ENCODE peak calls at places on chromosomes 16 and 17, in ten cellular contexts. One of them, this sample, is unnamed.

GRCh38 chr16:80580109-80580832 is 39.5 kb downstream of the DYNLRB2 start:
- DNase-seq in adrenal gland: no peak
- DNase-seq in neural crest cell: no peak
- DNase-seq in esophagus muscularis mucosa: no peak
- DNase-seq in AG09319: no peak
- DNase-seq in SK-N-SH: no peak
- DNase-seq in foreskin fibroblast: peak
- DNase-seq in HFF-Myc: no peak
- DNase-seq in AG10803: peak
- DNase-seq in activated CD8-positive, alpha-beta T cell treated with anti-CD3 and anti-CD28 coated beads for 36 hours: peak
- DNase-seq in this sample: no peak

GRCh38 chr16:4612474-4612931 is 2.2 kb downstream of the UBALD1 start:
- DNase-seq in adrenal gland: no peak
- DNase-seq in neural crest cell: no peak
- DNase-seq in esophagus muscularis mucosa: no peak
- DNase-seq in AG09319: no peak
- DNase-seq in SK-N-SH: peak
- DNase-seq in foreskin fibroblast: no peak
- DNase-seq in HFF-Myc: no peak
- DNase-seq in AG10803: no peak
- DNase-seq in activated CD8-positive, alpha-beta T cell treated with anti-CD3 and anti-CD28 coated beads for 36 hours: peak
- DNase-seq in this sample: no peak

GRCh38 chr17:60416368-60416925 is 5.8 kb upstream of the CHCT1 start:
- DNase-seq in adrenal gland: no peak
- DNase-seq in neural crest cell: no peak
- DNase-seq in esophagus muscularis mucosa: no peak
- DNase-seq in AG09319: no peak
- DNase-seq in SK-N-SH: no peak
- DNase-seq in foreskin fibroblast: no peak
- DNase-seq in HFF-Myc: no peak
- DNase-seq in AG10803: peak
- DNase-seq in activated CD8-positive, alpha-beta T cell treated with anti-CD3 and anti-CD28 coated beads for 36 hours: no peak
- DNase-seq in this sample: no peak

GRCh38 chr16:85655216-85656129 is 33.3 kb downstream of the GINS2 start:
- DNase-seq in adrenal gland: no peak
- DNase-seq in neural crest cell: no peak
- DNase-seq in esophagus muscularis mucosa: no peak
- DNase-seq in AG09319: no peak
- DNase-seq in SK-N-SH: no peak
- DNase-seq in foreskin fibroblast: no peak
- DNase-seq in HFF-Myc: no peak
- DNase-seq in AG10803: no peak
- DNase-seq in activated CD8-positive, alpha-beta T cell treated with anti-CD3 and anti-CD28 coated beads for 36 hours: no peak
- DNase-seq in this sample: no peak

GRCh38 chr17:38922538-38923291 is 2.7 kb upstream of the LASP1NB start:
- DNase-seq in adrenal gland: peak
- DNase-seq in neural crest cell: no peak
- DNase-seq in esophagus muscularis mucosa: peak
- DNase-seq in AG09319: peak
- DNase-seq in SK-N-SH: peak
- DNase-seq in foreskin fibroblast: peak
- DNase-seq in HFF-Myc: peak
- DNase-seq in AG10803: peak
- DNase-seq in activated CD8-positive, alpha-beta T cell treated with anti-CD3 and anti-CD28 coated beads for 36 hours: no peak
- DNase-seq in this sample: no peak

GRCh38 chr17:39239640-39240314 is 14.0 kb upstream of the STAC2 start:
- DNase-seq in adrenal gland: no peak
- DNase-seq in neural crest cell: no peak
- DNase-seq in esophagus muscularis mucosa: no peak
- DNase-seq in AG09319: no peak
- DNase-seq in SK-N-SH: peak
- DNase-seq in foreskin fibroblast: no peak
- DNase-seq in HFF-Myc: no peak
- DNase-seq in AG10803: no peak
- DNase-seq in activated CD8-positive, alpha-beta T cell treated with anti-CD3 and anti-CD28 coated beads for 36 hours: peak
- DNase-seq in this sample: no peak

GRCh38 chr17:64148699-64149098 is 18.8 kb upstream of the ERN1 start:
- DNase-seq in adrenal gland: no peak
- DNase-seq in neural crest cell: no peak
- DNase-seq in esophagus muscularis mucosa: no peak
- DNase-seq in AG09319: no peak
- DNase-seq in SK-N-SH: peak
- DNase-seq in foreskin fibroblast: no peak
- DNase-seq in HFF-Myc: no peak
- DNase-seq in AG10803: peak
- DNase-seq in activated CD8-positive, alpha-beta T cell treated with anti-CD3 and anti-CD28 coated beads for 36 hours: peak
- DNase-seq in this sample: no peak

GRCh38 chr17:65674246-65675045 is 113.0 kb upstream of the AXIN2 start:
- DNase-seq in adrenal gland: no peak
- DNase-seq in neural crest cell: no peak
- DNase-seq in esophagus muscularis mucosa: no peak
- DNase-seq in AG09319: no peak
- DNase-seq in SK-N-SH: no peak
- DNase-seq in foreskin fibroblast: no peak
- DNase-seq in HFF-Myc: no peak
- DNase-seq in AG10803: peak
- DNase-seq in activated CD8-positive, alpha-beta T cell treated with anti-CD3 and anti-CD28 coated beads for 36 hours: no peak
- DNase-seq in this sample: no peak

GRCh38 chr17:71237903-71238538 is 882.8 kb upstream of the SOX9 start:
- DNase-seq in adrenal gland: no peak
- DNase-seq in neural crest cell: no peak
- DNase-seq in esophagus muscularis mucosa: no peak
- DNase-seq in AG09319: peak
- DNase-seq in SK-N-SH: peak
- DNase-seq in foreskin fibroblast: no peak
- DNase-seq in HFF-Myc: peak
- DNase-seq in AG10803: peak
- DNase-seq in activated CD8-positive, alpha-beta T cell treated with anti-CD3 and anti-CD28 coated beads for 36 hours: no peak
- DNase-seq in this sample: no peak

GRCh38 chr17:67689534-67690177 is 28.1 kb upstream of the NOL11 start:
- DNase-seq in adrenal gland: peak
- DNase-seq in neural crest cell: peak
- DNase-seq in esophagus muscularis mucosa: no peak
- DNase-seq in AG09319: peak
- DNase-seq in SK-N-SH: peak
- DNase-seq in foreskin fibroblast: peak
- DNase-seq in HFF-Myc: peak
- DNase-seq in AG10803: peak
- DNase-seq in activated CD8-positive, alpha-beta T cell treated with anti-CD3 and anti-CD28 coated beads for 36 hours: peak
- DNase-seq in this sample: no peak

GRCh38 chr17:51000835-51001638 is 119.6 kb downstream of the SPAG9 start:
- DNase-seq in adrenal gland: no peak
- DNase-seq in neural crest cell: no peak
- DNase-seq in esophagus muscularis mucosa: no peak
- DNase-seq in AG09319: peak
- DNase-seq in SK-N-SH: peak
- DNase-seq in foreskin fibroblast: peak
- DNase-seq in HFF-Myc: peak
- DNase-seq in AG10803: peak
- DNase-seq in activated CD8-positive, alpha-beta T cell treated with anti-CD3 and anti-CD28 coated beads for 36 hours: no peak
- DNase-seq in this sample: no peak

GRCh38 chr17:35812456-35812855 is 3.2 kb downstream of the TAF15 start:
- DNase-seq in adrenal gland: no peak
- DNase-seq in neural crest cell: no peak
- DNase-seq in esophagus muscularis mucosa: no peak
- DNase-seq in AG09319: no peak
- DNase-seq in SK-N-SH: no peak
- DNase-seq in foreskin fibroblast: no peak
- DNase-seq in HFF-Myc: no peak
- DNase-seq in AG10803: no peak
- DNase-seq in activated CD8-positive, alpha-beta T cell treated with anti-CD3 and anti-CD28 coated beads for 36 hours: no peak
- DNase-seq in this sample: no peak
- TF ChIP-seq CTCF in adrenal gland: no peak
- TF ChIP-seq CTCF in neural crest cell: no peak
- TF ChIP-seq CTCF in esophagus muscularis mucosa: no peak
- TF ChIP-seq CTCF in AG09319: no peak
- TF ChIP-seq CTCF in SK-N-SH: no peak
- TF ChIP-seq CTCF in foreskin fibroblast: no peak
- TF ChIP-seq CTCF in HFF-Myc: no peak
- TF ChIP-seq CTCF in AG10803: no peak
- TF ChIP-seq CTCF in activated CD8-positive, alpha-beta T cell treated with anti-CD3 and anti-CD28 coated beads for 36 hours: no peak
- TF ChIP-seq CTCF in this sample: no peak

DNA sequence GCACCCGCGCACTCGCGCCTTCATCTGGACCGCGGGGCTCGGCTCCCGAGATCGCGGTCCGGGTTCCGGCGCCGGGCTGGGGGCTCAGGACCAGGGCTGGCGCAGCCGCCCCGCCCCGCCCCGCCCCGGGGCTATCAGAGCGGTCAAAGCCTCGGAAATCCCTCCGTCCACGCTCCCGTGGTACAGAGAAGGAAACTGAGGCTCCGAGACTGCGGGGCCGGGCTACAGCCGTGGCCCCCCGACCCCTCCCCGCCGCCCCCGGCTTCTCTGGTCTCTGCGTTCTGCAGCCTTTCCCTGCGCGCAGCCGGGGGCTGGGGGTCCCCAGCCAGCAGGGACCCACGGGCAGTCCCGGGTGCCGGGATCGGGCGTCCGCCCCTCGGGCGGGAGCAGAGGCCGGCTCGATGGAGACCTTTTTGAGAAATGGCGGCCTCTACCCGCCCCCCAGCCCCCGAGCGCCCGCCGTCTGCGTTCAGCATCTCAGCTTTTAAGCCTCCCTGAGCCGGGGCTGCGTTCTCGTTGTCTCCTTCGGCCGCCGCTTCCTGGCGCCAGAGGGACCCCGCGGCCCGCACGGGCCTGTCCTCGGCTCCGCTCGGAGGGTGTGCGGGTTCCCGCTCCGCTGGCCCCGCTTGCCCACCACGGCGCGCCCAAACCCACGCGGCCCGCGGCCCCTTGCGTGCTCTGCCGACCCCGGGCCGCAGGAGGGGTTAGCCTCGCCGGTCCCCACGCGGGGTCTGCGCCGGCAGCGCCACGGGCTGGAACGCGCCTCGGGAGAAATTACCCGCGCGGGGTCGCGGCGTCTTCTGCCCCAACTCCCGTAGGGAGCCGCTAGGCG is 1.5 kb upstream of the NPTX1 start:
- DNase-seq in adrenal gland: peak
- DNase-seq in neural crest cell: peak
- DNase-seq in esophagus muscularis mucosa: no peak
- DNase-seq in AG09319: no peak
- DNase-seq in SK-N-SH: peak
- DNase-seq in foreskin fibroblast: peak
- DNase-seq in HFF-Myc: no peak
- DNase-seq in AG10803: peak
- DNase-seq in activated CD8-positive, alpha-beta T cell treated with anti-CD3 and anti-CD28 coated beads for 36 hours: peak
- DNase-seq in this sample: no peak
- TF ChIP-seq CTCF in adrenal gland: peak
- TF ChIP-seq CTCF in neural crest cell: peak
- TF ChIP-seq CTCF in esophagus muscularis mucosa: peak
- TF ChIP-seq CTCF in AG09319: peak
- TF ChIP-seq CTCF in SK-N-SH: peak
- TF ChIP-seq CTCF in foreskin fibroblast: peak
- TF ChIP-seq CTCF in HFF-Myc: peak
- TF ChIP-seq CTCF in AG10803: peak
- TF ChIP-seq CTCF in activated CD8-positive, alpha-beta T cell treated with anti-CD3 and anti-CD28 coated beads for 36 hours: peak
- TF ChIP-seq CTCF in this sample: no peak

GRCh38 chr16:682493-683395 is 1.4 kb downstream of the JMJD8 start:
- DNase-seq in adrenal gland: no peak
- DNase-seq in neural crest cell: no peak
- DNase-seq in esophagus muscularis mucosa: no peak
- DNase-seq in AG09319: no peak
- DNase-seq in SK-N-SH: no peak
- DNase-seq in foreskin fibroblast: no peak
- DNase-seq in HFF-Myc: no peak
- DNase-seq in AG10803: no peak
- DNase-seq in activated CD8-positive, alpha-beta T cell treated with anti-CD3 and anti-CD28 coated beads for 36 hours: no peak
- DNase-seq in this sample: no peak
- TF ChIP-seq CTCF in adrenal gland: no peak
- TF ChIP-seq CTCF in neural crest cell: no peak
- TF ChIP-seq CTCF in esophagus muscularis mucosa: no peak
- TF ChIP-seq CTCF in AG09319: no peak
- TF ChIP-seq CTCF in SK-N-SH: no peak
- TF ChIP-seq CTCF in foreskin fibroblast: no peak
- TF ChIP-seq CTCF in HFF-Myc: no peak
- TF ChIP-seq CTCF in AG10803: no peak
- TF ChIP-seq CTCF in activated CD8-positive, alpha-beta T cell treated with anti-CD3 and anti-CD28 coated beads for 36 hours: no peak
- TF ChIP-seq CTCF in this sample: no peak

GRCh38 chr17:76107507-76107906 is 3.9 kb upstream of the EXOC7 start:
- DNase-seq in adrenal gland: no peak
- DNase-seq in neural crest cell: no peak
- DNase-seq in esophagus muscularis mucosa: no peak
- DNase-seq in AG09319: no peak
- DNase-seq in SK-N-SH: peak
- DNase-seq in foreskin fibroblast: no peak
- DNase-seq in HFF-Myc: no peak
- DNase-seq in AG10803: no peak
- DNase-seq in activated CD8-positive, alpha-beta T cell treated with anti-CD3 and anti-CD28 coated beads for 36 hours: no peak
- DNase-seq in this sample: no peak
- TF ChIP-seq CTCF in adrenal gland: no peak
- TF ChIP-seq CTCF in neural crest cell: peak
- TF ChIP-seq CTCF in esophagus muscularis mucosa: no peak
- TF ChIP-seq CTCF in AG09319: no peak
- TF ChIP-seq CTCF in SK-N-SH: peak
- TF ChIP-seq CTCF in foreskin fibroblast: no peak
- TF ChIP-seq CTCF in HFF-Myc: peak
- TF ChIP-seq CTCF in AG10803: peak
- TF ChIP-seq CTCF in activated CD8-positive, alpha-beta T cell treated with anti-CD3 and anti-CD28 coated beads for 36 hours: peak
- TF ChIP-seq CTCF in this sample: no peak

GRCh38 chr17:56173958-56174357 is 20.7 kb downstream of the ANKFN1 start:
- DNase-seq in adrenal gland: no peak
- DNase-seq in neural crest cell: no peak
- DNase-seq in esophagus muscularis mucosa: peak
- DNase-seq in AG09319: no peak
- DNase-seq in SK-N-SH: no peak
- DNase-seq in foreskin fibroblast: no peak
- DNase-seq in HFF-Myc: no peak
- DNase-seq in AG10803: peak
- DNase-seq in activated CD8-positive, alpha-beta T cell treated with anti-CD3 and anti-CD28 coated beads for 36 hours: no peak
- DNase-seq in this sample: no peak
- TF ChIP-seq CTCF in adrenal gland: no peak
- TF ChIP-seq CTCF in neural crest cell: no peak
- TF ChIP-seq CTCF in esophagus muscularis mucosa: no peak
- TF ChIP-seq CTCF in AG09319: no peak
- TF ChIP-seq CTCF in SK-N-SH: no peak
- TF ChIP-seq CTCF in foreskin fibroblast: no peak
- TF ChIP-seq CTCF in HFF-Myc: no peak
- TF ChIP-seq CTCF in AG10803: no peak
- TF ChIP-seq CTCF in activated CD8-positive, alpha-beta T cell treated with anti-CD3 and anti-CD28 coated beads for 36 hours: no peak
- TF ChIP-seq CTCF in this sample: no peak

DNA sequence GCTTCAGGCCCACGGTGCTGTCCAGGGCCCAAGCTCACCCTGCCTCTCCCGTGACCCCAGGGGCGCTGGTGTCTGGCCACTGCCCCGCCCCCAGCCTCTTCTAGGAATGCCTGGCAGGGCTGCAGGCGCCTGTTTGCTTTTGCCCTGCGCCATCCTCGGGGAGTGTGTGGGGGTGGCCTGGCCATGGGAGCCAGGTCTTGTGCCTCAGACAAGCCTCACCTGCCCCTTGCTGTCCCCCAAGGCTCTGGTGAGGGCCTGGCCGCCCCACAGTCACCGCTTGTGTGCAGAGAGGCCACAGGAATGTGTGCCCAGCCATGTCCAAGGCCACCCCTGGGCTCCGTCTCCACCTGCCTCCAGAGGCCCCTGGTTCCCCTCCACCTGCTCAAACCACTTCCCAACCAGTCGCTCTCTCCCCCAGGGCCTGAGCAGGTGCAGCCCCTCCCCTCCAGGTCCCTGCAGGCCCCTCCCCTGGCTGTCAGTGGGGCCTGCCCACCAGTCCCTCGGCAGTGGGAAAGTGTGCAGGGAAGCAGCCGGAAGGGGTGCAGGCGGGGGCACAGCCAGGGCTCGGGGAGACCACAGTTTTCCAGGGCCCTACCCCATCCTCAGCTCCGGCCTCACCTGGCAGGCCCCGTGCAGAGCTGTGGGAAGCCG is 841 bp upstream of the IGFALS start:
- DNase-seq in adrenal gland: no peak
- DNase-seq in neural crest cell: no peak
- DNase-seq in esophagus muscularis mucosa: no peak
- DNase-seq in AG09319: no peak
- DNase-seq in SK-N-SH: no peak
- DNase-seq in foreskin fibroblast: no peak
- DNase-seq in HFF-Myc: no peak
- DNase-seq in AG10803: no peak
- DNase-seq in activated CD8-positive, alpha-beta T cell treated with anti-CD3 and anti-CD28 coated beads for 36 hours: no peak
- DNase-seq in this sample: no peak
- TF ChIP-seq CTCF in adrenal gland: no peak
- TF ChIP-seq CTCF in neural crest cell: no peak
- TF ChIP-seq CTCF in esophagus muscularis mucosa: no peak
- TF ChIP-seq CTCF in AG09319: no peak
- TF ChIP-seq CTCF in SK-N-SH: no peak
- TF ChIP-seq CTCF in foreskin fibroblast: no peak
- TF ChIP-seq CTCF in HFF-Myc: no peak
- TF ChIP-seq CTCF in AG10803: no peak
- TF ChIP-seq CTCF in activated CD8-positive, alpha-beta T cell treated with anti-CD3 and anti-CD28 coated beads for 36 hours: no peak
- TF ChIP-seq CTCF in this sample: no peak